ENCODE peak calls at places on chromosomes 13 and 19, in four cellular contexts. Z is heart right ventricle, W is neural progenitor cell, B is GM23338. R is an unnamed sample.
A peak's percentile ranks its signal among the peaks of the same experiment; 100 is the strongest.

GRCh38 chr13:30718661-30719520 is 16.5 kb upstream of the ALOX5AP start:
- DNase-seq in Z (no peak), W (no peak), B (no peak), R (no peak)

GRCh38 chr13:74132768-74133656 is 1.2 kb downstream of the KLF12 start:
- DNase-seq in Z (peak; percentile 37), W (peak; percentile 57), B (peak; percentile 68), R (peak; percentile 81)

GRCh38 chr19:46088101-46088500 is 36.4 kb downstream of the IGFL3 start:
- DNase-seq in W (no peak), B (no peak), Z (no peak), R (no peak)

GRCh38 chr13:29849071-29849541 is 1.3 kb downstream of the UBL3 start:
- DNase-seq in Z (peak; percentile 8), W (peak; percentile 23), B (peak; percentile 20), R (peak; percentile 57)

GRCh38 chr19:36999313-36999712 is 78.9 kb upstream of the ZNF420 start:
- DNase-seq in B (no peak), W (no peak), Z (no peak), R (no peak)

GRCh38 chr13:112722433-112723250 is 32.8 kb downstream of the ATP11A start:
- DNase-seq in Z (peak; percentile 75), B (peak; percentile 44), W (no peak), R (no peak)

GRCh38 chr19:36997843-36998235 is 80.4 kb upstream of the ZNF420 start:
- DNase-seq in W (no peak), B (no peak), Z (no peak), R (no peak)

GRCh38 chr19:23203841-23204344 is 46.3 kb downstream of the ZNF724 start:
- DNase-seq in W (no peak), Z (peak; percentile 6), B (peak; percentile 90), R (no peak)

GRCh38 chr19:39436350-39436716 is 584 bp upstream of the RPS16 start:
- DNase-seq in W (no peak), B (peak; percentile 29), Z (no peak), R (no peak)

GRCh38 chr19:35528218-35529038 is at the start of gene SBSN:
- DNase-seq in W (no peak), B (no peak), Z (no peak), R (no peak)

GRCh38 chr13:113537205-113537604 is 46.7 kb upstream of the DCUN1D2 start:
- DNase-seq in Z (no peak), W (no peak), B (no peak), R (no peak)

GRCh38 chr19:6551607-6552450 is 21.0 kb downstream of the TNFSF9 start:
- DNase-seq in B (peak; percentile 92), Z (no peak), W (peak; percentile 83), R (peak; percentile 94)

GRCh38 chr19:16117594-16118033 is 5.9 kb downstream of the RAB8A start:
- DNase-seq in W (no peak), B (peak; percentile 59), Z (no peak), R (peak; percentile 83)

GRCh38 chr13:36193151-36193855 is 21.1 kb downstream of the SOHLH2 start:
- DNase-seq in B (no peak), Z (no peak), W (no peak), R (no peak)

GRCh38 chr19:36209372-36209771 is 5.1 kb downstream of the ZNF565 start:
- DNase-seq in Z (no peak), B (no peak), W (no peak), R (no peak)

GRCh38 chr13:37090912-37091311 is 14.6 kb downstream of the CSNK1A1L start:
- DNase-seq in Z (no peak), W (no peak), B (no peak), R (no peak)

GRCh38 chr13:29847501-29847983 is 2.9 kb downstream of the UBL3 start:
- DNase-seq in W (peak; percentile 14), B (no peak), Z (peak; percentile 9), R (no peak)

GRCh38 chr13:28597641-28598040 is 61.3 kb upstream of the POMP start:
- DNase-seq in Z (no peak), W (no peak), B (no peak), R (no peak)

GRCh38 chr19:7925171-7925837 is 631 bp downstream of the CTXN1 start:
- DNase-seq in B (peak; percentile 89), Z (peak; percentile 60), W (peak; percentile 96), R (peak; percentile 94)

GRCh38 chr19:35592226-35592625 is 6.3 kb downstream of the PMIS2 start:
- DNase-seq in B (peak; percentile 87), W (peak; percentile 76), Z (no peak), R (peak; percentile 77)

GRCh38 chr13:102651892-102652291 is 43.0 kb downstream of the METTL21C start:
- DNase-seq in Z (no peak), W (no peak), B (no peak), R (no peak)

GRCh38 chr19:56270676-56271075 is 1.9 kb upstream of the EDDM13 start:
- DNase-seq in Z (no peak), B (no peak), W (no peak), R (no peak)

GRCh38 chr19:18520848-18521691 is 800 bp downstream of the ELL start:
- DNase-seq in Z (peak; percentile 45), W (peak; percentile 58), B (peak; percentile 38), R (peak; percentile 70)

GRCh38 chr13:54287062-54287764 is 1258.6 kb downstream of the OLFM4 start:
- DNase-seq in B (no peak), W (no peak), Z (no peak), R (no peak)

GRCh38 chr13:29438772-29439171 is 156.7 kb downstream of the SLC7A1 start:
- DNase-seq in B (no peak), Z (peak; percentile 40), W (no peak), R (no peak)

GRCh38 chr19:55373993-55374757 is 2.5 kb upstream of the TMEM190 start:
- DNase-seq in B (no peak), Z (no peak), W (peak; percentile 60), R (no peak)

GRCh38 chr13:50629497-50629896 is 214.0 kb downstream of the DLEU7 start:
- DNase-seq in B (no peak), Z (no peak), W (no peak), R (no peak)

GRCh38 chr13:64158910-64159309 is 2743.3 kb upstream of the PCDH20 start:
- DNase-seq in W (no peak), Z (no peak), B (no peak), R (no peak)

GRCh38 chr13:112346173-112346898 is 29.8 kb upstream of the SPACA7 start:
- DNase-seq in Z (no peak), W (peak; percentile 68), B (peak; percentile 53), R (peak; percentile 51)

GRCh38 chr13:41603917-41604316 is 146.6 kb downstream of the RGCC start:
- DNase-seq in Z (no peak), B (no peak), W (no peak), R (no peak)

GRCh38 chr13:60733933-60734332 is 336.9 kb downstream of the TDRD3 start:
- DNase-seq in B (no peak), W (peak; percentile 17), Z (no peak), R (no peak)

DNA sequence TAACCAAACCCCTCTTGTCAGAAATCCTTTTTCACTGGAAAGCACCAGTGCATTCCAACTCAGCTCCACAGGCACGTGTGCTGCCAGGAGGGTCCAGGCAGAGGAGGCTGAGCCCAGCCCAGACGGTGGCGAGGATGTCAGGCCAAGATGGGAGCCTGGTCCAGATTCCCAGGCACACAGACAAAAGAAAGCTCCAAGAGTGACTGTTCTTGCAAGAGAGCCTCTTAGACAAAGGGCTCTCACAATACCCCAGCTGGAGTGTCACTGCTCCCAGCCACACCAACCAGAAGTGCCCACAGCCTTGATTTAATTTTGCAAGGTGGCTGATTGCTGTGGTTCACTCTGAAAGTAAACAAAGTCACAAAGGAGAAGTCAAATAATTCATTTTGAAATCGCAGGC is 95.3 kb downstream of the RAB20 start:
- DNase-seq in Z (no peak), B (no peak), W (peak; percentile 87), R (no peak)
- H3K36me3 ChIP-seq in Z (peaks cover 100% of the 10 kb centered on the region), B (no peaks in the 10 kb centered on the region), W (no peaks in the 10 kb centered on the region), R (no peaks in the 10 kb centered on the region)

GRCh38 chr19:11576186-11576585 is 1.3 kb downstream of the ACP5 start:
- DNase-seq in Z (no peak), W (no peak), B (no peak), R (no peak)

GRCh38 chr19:11581740-11582139 is 4.3 kb upstream of the ACP5 start:
- DNase-seq in B (no peak), W (no peak), Z (no peak), R (peak; percentile 96)

GRCh38 chr19:11577451-11578341 is at the start of gene ACP5:
- DNase-seq in W (no peak), B (no peak), Z (no peak), R (no peak)

GRCh38 chr19:11580665-11581418 is 3.4 kb upstream of the ACP5 start:
- DNase-seq in B (no peak), W (no peak), Z (no peak), R (no peak)

DNA sequence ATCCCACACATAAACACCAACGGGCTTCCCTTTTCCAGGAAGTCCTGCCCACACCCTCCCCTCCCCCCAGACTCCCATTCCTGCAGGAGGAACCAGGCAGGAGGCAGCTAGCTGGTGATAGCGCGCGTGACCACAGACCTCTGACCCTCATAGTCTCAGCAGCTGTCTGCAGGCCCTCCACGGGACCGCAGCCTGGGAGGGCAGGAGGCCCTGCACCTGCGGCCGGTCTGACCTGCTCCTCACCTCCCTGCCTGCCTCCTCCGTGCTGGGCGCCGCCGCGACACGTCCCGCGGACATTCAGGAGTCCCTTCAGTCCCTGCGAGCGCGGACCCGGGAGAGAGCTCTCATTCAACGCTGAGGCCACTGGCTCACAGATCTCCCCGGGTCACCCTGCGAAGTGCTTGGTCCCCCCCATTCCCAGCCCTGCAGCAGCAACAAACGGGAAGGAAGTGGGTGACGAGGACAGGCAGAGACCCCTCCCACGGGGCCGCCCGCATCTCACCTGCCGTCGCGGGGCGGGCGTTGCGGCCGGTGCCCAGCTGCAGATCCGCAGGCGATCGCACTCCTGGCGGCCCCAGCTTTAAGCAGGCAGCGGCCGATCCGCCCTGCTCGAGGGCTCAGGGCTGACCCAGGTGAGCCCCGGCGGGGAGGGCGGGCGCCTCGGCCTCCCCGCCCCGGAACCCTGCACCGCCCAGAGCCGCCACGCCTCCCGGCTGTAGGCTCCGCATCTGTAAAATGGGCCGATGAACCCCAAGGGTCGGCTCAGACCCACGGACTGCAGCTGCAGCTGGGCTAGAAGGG is 1.1 kb upstream of the ACP5 start:
- DNase-seq in W (peak; percentile 25), B (peak; percentile 67), Z (peak; percentile 54), R (peak; percentile 62)
- H3K27ac ChIP-seq in W (no peak overlapping the region), B (no peak overlapping the region), Z (no peak overlapping the region), R (peak overlapping the region; percentile 53)

GRCh38 chr13:80137994-80138393 is 202.9 kb downstream of the SPRY2 start:
- DNase-seq in Z (no peak), W (no peak), B (no peak), R (no peak)

GRCh38 chr13:80141114-80141849 is 199.6 kb downstream of the SPRY2 start:
- DNase-seq in Z (peak; percentile 76), B (no peak), W (peak; percentile 13), R (no peak)

GRCh38 chr13:80134360-80134759 is 206.6 kb downstream of the SPRY2 start:
- DNase-seq in W (peak; percentile 73), Z (no peak), B (no peak), R (no peak)

GRCh38 chr13:80144493-80144892 is 196.4 kb downstream of the SPRY2 start:
- DNase-seq in Z (no peak), B (no peak), W (no peak), R (no peak)

GRCh38 chr13:80139196-80139595 is 201.7 kb downstream of the SPRY2 start:
- DNase-seq in B (no peak), Z (no peak), W (no peak), R (no peak)
- H3K4me3 ChIP-seq in B (no peak overlapping the region), Z (no peak overlapping the region), W (no peak overlapping the region), R (no peak overlapping the region)

DNA sequence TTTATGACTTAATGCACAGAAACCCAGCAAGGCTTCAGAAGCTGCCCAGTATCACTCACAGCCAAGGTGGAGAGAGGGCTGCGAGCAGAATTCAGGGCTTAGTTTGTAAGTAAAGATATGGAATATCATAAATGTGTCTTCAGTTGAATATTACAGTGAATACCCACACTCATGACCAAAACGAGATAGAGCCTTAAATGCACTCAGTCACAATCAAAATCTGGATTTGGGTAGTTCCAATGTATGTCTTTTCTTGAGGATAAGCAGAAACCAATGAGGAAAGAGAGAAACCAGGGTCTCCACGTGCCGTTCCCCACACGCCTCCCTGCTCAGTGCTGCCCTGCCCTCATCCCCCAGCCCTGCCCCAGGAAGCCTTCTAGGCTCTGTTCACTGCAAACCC is 94.9 kb downstream of the ZIC5 start:
- DNase-seq in W (no peak), B (no peak), Z (no peak), R (no peak)
- H3K36me3 ChIP-seq in W (no peaks in the 10 kb centered on the region), B (no peaks in the 10 kb centered on the region), Z (no peaks in the 10 kb centered on the region), R (no peaks in the 10 kb centered on the region)